ENCODE peak calls at places on chromosomes 4 and X, in nine cellular contexts. V, R, X, S, N, F, T, M and P are unnamed samples.

GRCh38 chr4:113278324-113278934 is 229.0 kb downstream of the ANK2 start:
- DNase-seq in V (peak), R (peak), X (peak), S (peak), N (peak), F (peak), T (peak), M (peak), P (peak)

GRCh38 chrX:69014200-69014599 is 151.1 kb downstream of the PJA1 start:
- DNase-seq in V (no peak), R (no peak), X (no peak), S (peak), N (no peak), F (no peak), T (no peak), M (no peak), P (peak)

GRCh38 chrX:129980043-129980442 is 2.4 kb upstream of the BCORL1 start:
- DNase-seq in V (peak), R (peak), X (no peak), S (no peak), N (no peak), F (no peak), T (peak), M (no peak), P (no peak)

GRCh38 chr4:77538574-77539157 is 67.0 kb upstream of the CXCL13 start:
- DNase-seq in V (peak), R (no peak), X (no peak), S (no peak), N (no peak), F (peak), T (no peak), M (no peak), P (peak)

GRCh38 chr4:186854256-186854655 is 130.6 kb upstream of the FAT1 start:
- DNase-seq in V (no peak), R (no peak), X (no peak), S (peak), N (no peak), F (no peak), T (no peak), M (no peak), P (no peak)

GRCh38 chr4:168475745-168476144 is 4.5 kb downstream of the DDX60L start:
- DNase-seq in V (no peak), R (no peak), X (no peak), S (no peak), N (peak), F (no peak), T (peak), M (no peak), P (peak)

GRCh38 chrX:15973299-15973698 is 118.7 kb upstream of the AP1S2 start:
- DNase-seq in V (no peak), R (peak), X (peak), S (peak), N (peak), F (peak), T (no peak), M (peak), P (peak)

GRCh38 chr4:78059524-78059889 is 2.4 kb downstream of the FRAS1 start:
- DNase-seq in V (peak), R (peak), X (peak), S (peak), N (peak), F (peak), T (peak), M (peak), P (peak)

GRCh38 chr4:566508-567295 is 9.4 kb downstream of the TMEM271 start:
- DNase-seq in V (no peak), R (peak), X (no peak), S (peak), N (no peak), F (peak), T (no peak), M (peak), P (no peak)

GRCh38 chr4:57465321-57466056 is 355.3 kb upstream of the IGFBP7 start:
- DNase-seq in V (no peak), R (no peak), X (no peak), S (no peak), N (no peak), F (no peak), T (no peak), M (no peak), P (no peak)

GRCh38 chr4:47926667-47927258 is 12.4 kb upstream of the NFXL1 start:
- DNase-seq in V (peak), R (peak), X (peak), S (peak), N (peak), F (peak), T (peak), M (peak), P (peak)
- TF ChIP-seq CTCF in V (peak), R (peak), X (peak), S (peak), N (peak), F (peak), T (peak), M (peak), P (peak)

GRCh38 chrX:123749643-123750042 is 16.8 kb upstream of the THOC2 start:
- DNase-seq in V (no peak), R (no peak), X (no peak), S (no peak), N (no peak), F (no peak), T (no peak), M (no peak), P (no peak)
- TF ChIP-seq CTCF in V (no peak), R (no peak), X (no peak), S (no peak), N (no peak), F (no peak), T (no peak), M (no peak), P (no peak)

GRCh38 chr4:104901438-104901837 is 245.2 kb upstream of the TET2 start:
- DNase-seq in V (no peak), R (no peak), X (no peak), S (no peak), N (peak), F (no peak), T (no peak), M (no peak), P (no peak)
- TF ChIP-seq CTCF in V (no peak), R (no peak), X (no peak), S (no peak), N (peak), F (no peak), T (no peak), M (no peak), P (peak)

DNA sequence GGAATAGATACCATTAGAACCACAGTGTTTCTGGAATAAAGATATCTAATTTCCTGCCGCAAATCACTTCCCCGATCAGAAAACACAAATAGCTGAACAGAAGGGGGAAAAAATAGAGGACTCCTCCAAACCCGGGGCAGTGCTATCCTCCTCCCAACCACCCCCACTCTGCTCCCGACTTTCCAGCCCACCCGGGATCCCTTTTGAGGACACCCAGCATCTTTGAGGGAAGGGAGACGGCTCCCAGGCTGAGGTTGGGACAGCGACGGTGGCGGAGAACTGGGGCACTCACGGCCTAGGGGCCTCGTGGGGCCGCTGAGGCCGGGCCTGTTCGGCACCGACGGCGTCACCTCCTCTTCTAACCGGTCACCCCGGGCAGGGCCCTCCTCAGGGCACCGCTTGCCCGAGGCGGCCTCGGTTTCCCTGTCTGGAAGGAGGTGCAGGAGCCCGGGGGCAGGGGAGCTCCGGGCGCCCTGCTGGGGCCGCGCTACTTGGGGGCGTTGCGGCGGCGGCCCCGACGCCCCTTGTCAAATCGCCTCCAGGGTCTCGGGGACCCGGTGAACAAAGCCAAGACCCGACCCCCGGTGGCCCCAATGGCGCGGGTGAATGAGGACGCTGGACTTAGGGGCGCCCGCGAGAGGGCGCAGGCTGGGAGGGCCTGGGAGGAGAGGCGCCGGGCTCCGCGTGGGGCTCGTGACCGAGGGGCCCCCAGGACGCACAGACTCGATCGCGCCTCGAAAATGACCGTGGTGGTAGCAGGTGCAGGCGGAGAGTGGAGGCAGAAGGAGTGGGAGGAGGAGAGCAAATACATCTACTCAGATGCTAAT is 6.9 kb upstream of the ARX start:
- DNase-seq in V (no peak), R (no peak), X (no peak), S (no peak), N (no peak), F (no peak), T (peak), M (no peak), P (no peak)
- TF ChIP-seq CTCF in V (no peak), R (no peak), X (peak), S (no peak), N (peak), F (no peak), T (peak), M (no peak), P (no peak)

GRCh38 chrX:147800663-147801062 is 111.1 kb upstream of the FMR1 start:
- DNase-seq in V (no peak), R (no peak), X (no peak), S (no peak), N (no peak), F (no peak), T (no peak), M (no peak), P (no peak)

GRCh38 chrX:147803948-147804347 is 107.8 kb upstream of the FMR1 start:
- DNase-seq in V (no peak), R (peak), X (no peak), S (no peak), N (no peak), F (peak), T (no peak), M (peak), P (peak)
- TF ChIP-seq CTCF in V (no peak), R (peak), X (peak), S (no peak), N (peak), F (no peak), T (peak), M (peak), P (peak)

GRCh38 chrX:106935175-106935574 is 15.0 kb downstream of the CLDN2 start:
- DNase-seq in V (no peak), R (no peak), X (no peak), S (peak), N (no peak), F (no peak), T (no peak), M (no peak), P (no peak)
- TF ChIP-seq CTCF in V (no peak), R (no peak), X (no peak), S (no peak), N (no peak), F (no peak), T (no peak), M (no peak), P (no peak)